ENCODE peak calls at places on chromosome 15, in four cellular contexts. T is mucosa of descending colon, Q is ELF-1, E is NCI-H2081. N is an unnamed sample.

GRCh38 chr15:70503073-70503745 is 260.1 kb downstream of the UACA start:
- DNase-seq in T (no peak), Q (peak), E (no peak), N (no peak)

GRCh38 chr15:67715166-67715565 is 110.1 kb upstream of the SKOR1 start:
- DNase-seq in T (no peak), Q (no peak), E (peak), N (peak)

GRCh38 chr15:41562784-41563198 is 3.8 kb downstream of the TYRO3 start:
- DNase-seq in T (no peak), Q (no peak), E (no peak), N (peak)

GRCh38 chr15:67147410-67147949 is 82.1 kb downstream of the SMAD3 start:
- DNase-seq in T (peak), Q (no peak), E (no peak), N (no peak)

GRCh38 chr15:86080302-86080701 is 631 bp downstream of the AGBL1 start:
- DNase-seq in T (no peak), Q (no peak), E (no peak), N (no peak)

GRCh38 chr15:80459380-80459779 is 55.2 kb downstream of the ARNT2 start:
- DNase-seq in T (no peak), Q (no peak), E (no peak), N (no peak)

GRCh38 chr15:61393524-61393923 is 164.4 kb upstream of the RORA start:
- DNase-seq in T (no peak), Q (no peak), E (no peak), N (no peak)

GRCh38 chr15:28273468-28273867 is 48.5 kb downstream of the HERC2 start:
- DNase-seq in T (no peak), Q (peak), E (no peak), N (peak)